ENCODE peak calls at places on chromosomes 1 and 21, in seven cellular contexts. P, B, E, U, I, M and J are unnamed samples.

GRCh38 chr1:39328722-39329121 is 124.2 kb downstream of the MACF1 start:
- DNase-seq in P (no peak), B (no peak), E (no peak), U (no peak), I (no peak), M (peak), J (no peak)

GRCh38 chr1:5500541-5500940 is 491.7 kb downstream of the NPHP4 start:
- DNase-seq in P (no peak), B (no peak), E (no peak), U (no peak), I (no peak), M (no peak), J (no peak)

GRCh38 chr1:54047384-54048315 is 5.4 kb downstream of the TMEM59 start:
- DNase-seq in P (no peak), B (no peak), E (no peak), U (no peak), I (no peak), M (peak), J (no peak)

GRCh38 chr1:222043444-222044292 is 301.8 kb upstream of the DUSP10 start:
- DNase-seq in P (no peak), B (no peak), E (no peak), U (peak), I (peak), M (peak), J (peak)

GRCh38 chr1:16628361-16629111 is 15.2 kb upstream of the NBPF1 start:
- DNase-seq in P (peak), B (no peak), E (no peak), U (no peak), I (no peak), M (no peak), J (no peak)

GRCh38 chr1:35180776-35181374 is 12.1 kb downstream of the SFPQ start:
- DNase-seq in P (no peak), B (no peak), E (no peak), U (no peak), I (peak), M (peak), J (no peak)

GRCh38 chr1:113779542-113779941 is 20.3 kb upstream of the PHTF1 start:
- DNase-seq in P (no peak), B (no peak), E (no peak), U (no peak), I (no peak), M (no peak), J (no peak)

GRCh38 chr1:48493970-48494769 is 22.2 kb upstream of the SPATA6 start:
- DNase-seq in P (no peak), B (no peak), E (peak), U (no peak), I (peak), M (peak), J (no peak)

GRCh38 chr1:204076891-204077290 is 4.0 kb downstream of the SOX13 start:
- DNase-seq in P (no peak), B (no peak), E (no peak), U (no peak), I (no peak), M (no peak), J (no peak)

GRCh38 chr1:23169727-23170335 is 1.2 kb upstream of the LUZP1 start:
- DNase-seq in P (peak), B (no peak), E (peak), U (peak), I (peak), M (peak), J (peak)

GRCh38 chr1:52920791-52921291 is 699 bp downstream of the ECHDC2 start:
- DNase-seq in P (no peak), B (no peak), E (peak), U (no peak), I (no peak), M (peak), J (no peak)

GRCh38 chr1:61101461-61102440 is 19.4 kb downstream of the NFIA start:
- DNase-seq in P (no peak), B (no peak), E (no peak), U (no peak), I (no peak), M (no peak), J (no peak)

GRCh38 chr1:219713981-219714381 is 101.1 kb upstream of the ZC3H11B start:
- DNase-seq in P (no peak), B (no peak), E (no peak), U (no peak), I (no peak), M (peak), J (no peak)

GRCh38 chr1:200206340-200206739 is 178.8 kb downstream of the NR5A2 start:
- DNase-seq in P (no peak), B (no peak), E (no peak), U (no peak), I (peak), M (peak), J (peak)

GRCh38 chr1:86912501-86912900 is 1.4 kb downstream of the SELENOF start:
- DNase-seq in P (no peak), B (no peak), E (peak), U (no peak), I (no peak), M (no peak), J (no peak)

GRCh38 chr1:212959266-212960220 is 9.2 kb downstream of the VASH2 start:
- DNase-seq in P (no peak), B (no peak), E (no peak), U (no peak), I (no peak), M (no peak), J (no peak)

GRCh38 chr1:93758842-93759515 is 77.3 kb upstream of the BCAR3 start:
- DNase-seq in P (peak), B (no peak), E (no peak), U (no peak), I (peak), M (peak), J (no peak)

GRCh38 chr1:111208921-111209320 is 8.5 kb upstream of the DENND2D start:
- DNase-seq in P (no peak), B (no peak), E (no peak), U (no peak), I (no peak), M (no peak), J (no peak)

GRCh38 chr1:34858901-34859441 is 578 bp downstream of the SMIM12 start:
- DNase-seq in P (peak), B (peak), E (no peak), U (no peak), I (peak), M (peak), J (no peak)

GRCh38 chr1:11151134-11151533 is 38.0 kb upstream of the ANGPTL7 start:
- DNase-seq in P (no peak), B (no peak), E (no peak), U (no peak), I (no peak), M (no peak), J (no peak)

GRCh38 chr1:232726048-232726779 is 79.0 kb upstream of the MAP10 start:
- DNase-seq in P (no peak), B (no peak), E (no peak), U (no peak), I (no peak), M (peak), J (peak)

GRCh38 chr1:64172458-64172983 is 30.9 kb upstream of the UBE2U start:
- DNase-seq in P (no peak), B (no peak), E (peak), U (no peak), I (no peak), M (peak), J (no peak)

GRCh38 chr1:183600136-183600535 is 9.9 kb upstream of the NCF2 start:
- DNase-seq in P (no peak), B (no peak), E (no peak), U (no peak), I (peak), M (peak), J (peak)

GRCh38 chr21:41894922-41895557 is 15.9 kb upstream of the PRDM15 start:
- DNase-seq in P (no peak), B (no peak), E (no peak), U (no peak), I (peak), M (peak), J (no peak)

GRCh38 chr1:33382651-33383415 is 48.1 kb downstream of the PHC2 start:
- DNase-seq in P (no peak), B (no peak), E (no peak), U (no peak), I (no peak), M (peak), J (no peak)

GRCh38 chr1:12402844-12403243 is 173.0 kb downstream of the VPS13D start:
- DNase-seq in P (no peak), B (no peak), E (no peak), U (no peak), I (no peak), M (no peak), J (no peak)

GRCh38 chr1:41864471-41865040 is 54.2 kb downstream of the HIVEP3 start:
- DNase-seq in P (no peak), B (no peak), E (no peak), U (peak), I (no peak), M (peak), J (no peak)

GRCh38 chr21:38720074-38720473 is 85.7 kb upstream of the ETS2 start:
- DNase-seq in P (no peak), B (no peak), E (no peak), U (no peak), I (no peak), M (no peak), J (no peak)

GRCh38 chr1:27137022-27137542 is 17.8 kb downstream of the SLC9A1 start:
- DNase-seq in P (peak), B (no peak), E (no peak), U (no peak), I (no peak), M (no peak), J (no peak)

GRCh38 chr1:26771643-26772321 is 16.0 kb upstream of the PIGV start:
- DNase-seq in P (no peak), B (no peak), E (peak), U (no peak), I (peak), M (peak), J (no peak)

GRCh38 chr1:31239653-31240241 is at the start of gene NKAIN1:
- DNase-seq in P (no peak), B (peak), E (peak), U (peak), I (no peak), M (peak), J (no peak)

GRCh38 chr1:183498342-183498991 is 26.2 kb downstream of the SMG7 start:
- DNase-seq in P (no peak), B (no peak), E (no peak), U (no peak), I (no peak), M (no peak), J (no peak)

GRCh38 chr1:31815752-31816484 is at the start of gene SPOCD1:
- DNase-seq in P (peak), B (peak), E (peak), U (peak), I (peak), M (peak), J (peak)

GRCh38 chr1:65147424-65148177 is 402 bp upstream of the AK4 start:
- DNase-seq in P (peak), B (peak), E (peak), U (peak), I (no peak), M (peak), J (no peak)

GRCh38 chr21:45262616-45263015 is 25.1 kb downstream of the POFUT2 start:
- DNase-seq in P (peak), B (no peak), E (peak), U (no peak), I (no peak), M (no peak), J (no peak)

GRCh38 chr1:6783956-6784559 is 1.2 kb upstream of the CAMTA1 start:
- DNase-seq in P (no peak), B (no peak), E (no peak), U (no peak), I (no peak), M (no peak), J (no peak)

DNA sequence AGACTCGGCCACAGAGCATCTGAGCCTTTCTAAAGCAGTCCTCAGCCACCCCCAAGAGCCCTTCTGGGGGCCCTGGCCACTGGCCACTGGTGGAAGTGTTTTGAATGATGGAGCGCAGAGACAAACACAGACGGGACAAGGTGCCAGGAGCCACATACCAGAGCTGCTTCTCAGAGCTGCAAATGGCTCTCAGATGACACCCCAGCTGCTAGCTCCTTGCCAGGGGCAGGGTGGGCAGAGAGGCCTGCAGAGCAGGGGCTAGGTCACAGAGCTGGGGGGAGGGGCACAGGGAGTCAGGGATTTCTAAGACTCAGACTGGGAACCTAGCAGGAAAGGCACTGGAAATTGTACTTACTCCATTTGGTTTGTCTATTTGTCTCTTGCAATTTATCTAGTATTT is 30.4 kb downstream of the KCNN3 start:
- DNase-seq in P (no peak), B (peak), E (no peak), U (peak), I (no peak), M (peak), J (no peak)
- H3K27ac ChIP-seq in P (no peak), B (no peak), E (no peak), U (no peak), I (no peak), M (no peak), J (no peak)

GRCh38 chr1:226821719-226822085 is 48.7 kb upstream of the PSEN2 start:
- DNase-seq in P (no peak), B (no peak), E (no peak), U (no peak), I (no peak), M (peak), J (no peak)
- H3K27ac ChIP-seq in P (no peak), B (no peak), E (no peak), U (no peak), I (no peak), M (peak), J (no peak)

DNA sequence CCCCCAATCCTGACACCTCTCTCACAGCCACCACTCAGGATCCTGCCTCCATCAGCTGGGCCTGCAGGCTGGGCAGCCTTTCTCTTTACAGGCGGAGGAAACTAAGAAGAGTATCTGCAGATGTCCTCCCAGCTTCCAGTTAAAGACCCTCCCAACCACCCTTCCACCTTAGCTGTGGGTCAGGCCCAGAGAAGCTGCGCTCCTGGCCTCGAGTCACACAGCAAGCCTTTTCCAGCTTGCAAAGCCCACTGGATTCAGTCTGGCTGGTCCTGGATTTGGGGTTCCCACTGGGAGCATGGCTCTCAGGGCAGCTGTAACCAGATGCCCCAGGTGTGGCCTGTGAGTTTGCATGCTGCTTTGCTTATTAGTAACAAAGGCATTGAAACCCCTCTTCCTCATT is 19.9 kb downstream of the KCNQ4 start:
- DNase-seq in P (no peak), B (no peak), E (no peak), U (peak), I (no peak), M (no peak), J (no peak)
- H3K27ac ChIP-seq in P (peak), B (no peak), E (no peak), U (no peak), I (no peak), M (no peak), J (no peak)

DNA sequence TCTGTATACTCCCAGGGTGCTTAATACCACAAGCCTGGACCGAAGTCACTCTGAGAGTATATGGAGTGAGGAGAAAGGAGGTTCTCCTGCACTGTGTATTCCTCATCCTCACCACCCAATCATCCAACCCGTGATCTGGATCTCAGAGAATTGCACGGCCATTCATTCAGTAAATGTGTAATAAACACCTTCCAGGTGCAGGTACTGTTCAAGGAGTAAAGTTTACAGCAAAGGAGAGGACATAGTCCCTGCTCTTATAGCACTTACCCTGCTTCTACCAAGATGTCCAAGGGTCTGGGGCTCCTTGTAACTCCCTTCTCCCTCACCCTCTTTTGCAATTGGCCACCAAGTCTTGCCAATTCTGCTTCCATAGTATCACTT is 139.2 kb upstream of the JUN start:
- DNase-seq in P (no peak), B (no peak), E (peak), U (no peak), I (no peak), M (no peak), J (no peak)
- H3K27ac ChIP-seq in P (no peak), B (no peak), E (peak), U (no peak), I (no peak), M (no peak), J (peak)

GRCh38 chr1:164712131-164713031 is 153.4 kb downstream of the PBX1 start:
- DNase-seq in P (no peak), B (peak), E (peak), U (no peak), I (no peak), M (no peak), J (no peak)

GRCh38 chr1:164709108-164709507 is 150.1 kb downstream of the PBX1 start:
- DNase-seq in P (no peak), B (no peak), E (no peak), U (no peak), I (no peak), M (no peak), J (no peak)

GRCh38 chr1:164707868-164708331 is 148.9 kb downstream of the PBX1 start:
- DNase-seq in P (no peak), B (no peak), E (no peak), U (no peak), I (peak), M (peak), J (peak)

GRCh38 chr1:164708596-164708995 is 149.6 kb downstream of the PBX1 start:
- DNase-seq in P (no peak), B (no peak), E (no peak), U (no peak), I (no peak), M (no peak), J (no peak)

DNA sequence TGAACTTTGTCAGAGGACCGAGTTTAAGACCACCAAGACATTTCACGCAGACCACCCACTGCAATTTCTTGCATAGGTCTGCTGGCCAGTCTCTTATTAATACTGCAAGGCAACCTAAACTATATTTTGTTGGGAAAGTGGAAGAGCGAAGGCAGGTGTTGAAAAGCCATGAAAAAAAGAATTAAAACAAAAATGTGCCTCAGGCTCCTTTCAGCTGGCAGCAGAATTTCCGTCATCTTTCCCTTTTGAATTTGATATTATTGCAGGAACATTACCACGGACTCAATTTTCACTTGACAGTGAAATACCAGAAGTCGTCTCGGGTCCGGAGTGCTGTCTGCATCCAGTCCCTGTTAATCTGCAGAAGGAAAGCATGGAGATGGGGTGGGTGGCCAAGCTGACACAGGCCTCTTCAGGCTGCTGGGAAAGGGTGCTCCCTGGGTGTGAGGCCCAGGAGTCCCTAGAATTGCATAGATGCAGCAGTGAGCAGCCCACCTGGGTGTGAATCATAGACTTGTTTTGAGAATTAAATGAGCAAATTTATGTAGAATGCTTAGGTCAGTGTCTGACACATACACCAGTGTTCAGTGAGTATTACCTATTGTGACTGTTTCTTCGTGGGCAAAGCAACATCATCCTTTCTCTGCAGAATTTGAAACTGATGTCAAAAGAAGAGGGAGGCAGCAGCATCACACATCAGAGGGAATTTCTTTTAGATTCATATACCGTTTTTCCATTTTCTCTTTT is 150.7 kb downstream of the PBX1 start:
- DNase-seq in P (no peak), B (no peak), E (no peak), U (no peak), I (no peak), M (peak), J (no peak)
- H3K27ac ChIP-seq in P (peak), B (peak), E (no peak), U (no peak), I (no peak), M (peak), J (peak)

DNA sequence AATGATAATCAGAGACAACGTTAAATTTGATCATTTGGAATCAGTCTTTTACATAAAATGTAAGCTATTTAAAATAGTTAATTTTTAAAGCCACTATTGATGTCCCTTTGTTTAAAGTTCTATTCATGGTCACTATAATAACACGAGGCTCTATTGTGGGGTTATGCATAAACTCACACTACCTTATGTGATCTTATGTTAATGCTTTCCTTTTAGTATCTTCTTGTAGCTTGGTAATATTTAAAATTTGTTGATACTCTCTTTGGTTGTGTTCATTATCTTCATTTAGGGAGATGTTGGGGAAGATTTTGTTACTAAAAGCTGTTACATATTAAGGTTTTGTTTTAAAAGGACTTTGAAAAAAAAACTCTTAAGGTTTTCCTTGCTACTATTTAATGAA is 1.2 kb downstream of the B3GALT2 start:
- DNase-seq in P (no peak), B (no peak), E (no peak), U (no peak), I (no peak), M (no peak), J (no peak)
- H3K27ac ChIP-seq in P (no peak), B (peak), E (no peak), U (no peak), I (peak), M (no peak), J (no peak)